ENCODE peak calls at places on chromosomes 5 and 9, in seven cellular contexts. A, H, S, I, J, L and Y are unnamed samples.

GRCh38 chr5:9212605-9213004 is 333.3 kb downstream of the SEMA5A start:
- DNase-seq in A (no peak), H (no peak), S (peak; percentile 52), I (no peak), J (no peak), L (no peak), Y (no peak)

GRCh38 chr5:80191991-80192398 is 63.9 kb downstream of the SERINC5 start:
- DNase-seq in A (no peak), H (no peak), S (no peak), I (peak; percentile 18), J (no peak), L (peak; percentile 81), Y (no peak)

GRCh38 chr9:35606138-35606504 is 1.1 kb downstream of the TESK1 start:
- DNase-seq in A (no peak), H (no peak), S (no peak), I (no peak), J (peak; percentile 18), L (no peak), Y (no peak)

GRCh38 chr5:143262393-143263174 is 140.9 kb downstream of the NR3C1 start:
- DNase-seq in A (no peak), H (no peak), S (peak; percentile 99), I (no peak), J (peak; percentile 92), L (no peak), Y (peak; percentile 66)

GRCh38 chr5:1494780-1495524 is 28.8 kb downstream of the LPCAT1 start:
- DNase-seq in A (no peak), H (no peak), S (no peak), I (no peak), J (no peak), L (no peak), Y (no peak)

GRCh38 chr5:132105688-132106087 is 32.1 kb downstream of the CSF2 start:
- DNase-seq in A (no peak), H (no peak), S (no peak), I (no peak), J (no peak), L (no peak), Y (no peak)

GRCh38 chr5:169610606-169611005 is 26.5 kb upstream of the DOCK2 start:
- DNase-seq in A (no peak), H (no peak), S (peak; percentile 39), I (no peak), J (no peak), L (no peak), Y (peak; percentile 66)

GRCh38 chr5:180602481-180603075 is 11.3 kb upstream of the SCGB3A1 start:
- DNase-seq in A (no peak), H (no peak), S (no peak), I (no peak), J (no peak), L (peak; percentile 29), Y (no peak)

GRCh38 chr9:127004946-127005769 is 90.6 kb downstream of the RALGPS1 start:
- DNase-seq in A (no peak), H (no peak), S (peak; percentile 51), I (no peak), J (peak; percentile 32), L (no peak), Y (peak; percentile 83)

GRCh38 chr5:9505215-9505614 is 40.7 kb downstream of the SEMA5A start:
- DNase-seq in A (no peak), H (no peak), S (peak; percentile 22), I (no peak), J (no peak), L (no peak), Y (no peak)

GRCh38 chr5:154390096-154390495 is 55.7 kb upstream of the SAP30L start:
- DNase-seq in A (no peak), H (no peak), S (peak; percentile 40), I (no peak), J (no peak), L (no peak), Y (no peak)

GRCh38 chr5:134878403-134878802 is 4.2 kb downstream of the TXNDC15 start:
- DNase-seq in A (no peak), H (no peak), S (no peak), I (no peak), J (no peak), L (no peak), Y (no peak)

GRCh38 chr5:117652640-117653280 is 1078.1 kb upstream of the SEMA6A start:
- DNase-seq in A (no peak), H (no peak), S (no peak), I (no peak), J (peak; percentile 16), L (no peak), Y (no peak)

GRCh38 chr9:136323420-136323819 is 3.9 kb upstream of the GPSM1 start:
- DNase-seq in A (no peak), H (no peak), S (no peak), I (no peak), J (no peak), L (no peak), Y (peak; percentile 76)

GRCh38 chr5:101473483-101473882 is 570.4 kb upstream of the ST8SIA4 start:
- DNase-seq in A (no peak), H (no peak), S (peak; percentile 12), I (no peak), J (peak; percentile 2), L (no peak), Y (no peak)

GRCh38 chr5:143205386-143205785 is 198.1 kb downstream of the NR3C1 start:
- DNase-seq in A (no peak), H (no peak), S (peak; percentile 94), I (no peak), J (peak; percentile 60), L (no peak), Y (peak; percentile 58)

GRCh38 chr5:172556262-172556661 is 84.8 kb upstream of the NEURL1B start:
- DNase-seq in A (no peak), H (no peak), S (peak; percentile 8), I (no peak), J (no peak), L (no peak), Y (peak; percentile 75)

GRCh38 chr5:116492016-116492623 is 82.5 kb downstream of the SEMA6A start:
- DNase-seq in A (no peak), H (no peak), S (peak; percentile 89), I (no peak), J (peak; percentile 93), L (no peak), Y (no peak)

GRCh38 chr5:55672477-55672911 is 39.6 kb downstream of the SLC38A9 start:
- DNase-seq in A (no peak), H (no peak), S (no peak), I (no peak), J (no peak), L (no peak), Y (no peak)

GRCh38 chr9:120374817-120375216 is 205.2 kb downstream of the CDK5RAP2 start:
- DNase-seq in A (no peak), H (no peak), S (no peak), I (no peak), J (no peak), L (no peak), Y (no peak)

GRCh38 chr9:21160178-21160577 is 6.3 kb downstream of the IFNA21 start:
- DNase-seq in A (no peak), H (no peak), S (no peak), I (peak; percentile 10), J (peak; percentile 44), L (no peak), Y (no peak)

GRCh38 chr5:40112875-40113274 is 566.8 kb upstream of the PTGER4 start:
- DNase-seq in A (no peak), H (no peak), S (no peak), I (no peak), J (no peak), L (no peak), Y (no peak)

DNA sequence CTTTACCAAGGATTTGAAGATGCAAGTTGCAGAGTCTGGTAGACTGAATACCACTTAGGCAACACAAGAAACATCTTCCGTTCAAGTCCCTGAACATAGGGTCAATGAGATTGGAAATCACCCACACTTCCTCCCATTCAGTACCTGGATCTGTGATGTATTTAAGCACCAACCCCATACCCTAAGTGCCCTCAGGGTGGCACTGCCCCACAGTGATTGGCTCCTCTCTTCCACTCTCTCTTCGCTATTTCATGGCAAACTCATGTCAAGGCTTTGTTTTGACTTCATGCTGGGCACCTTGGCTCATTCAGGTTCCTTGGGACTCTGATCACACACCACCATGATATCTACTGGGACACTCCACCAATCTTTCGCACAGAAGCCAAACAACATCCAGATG is 53.7 kb downstream of the GGTA1 start:
- DNase-seq in A (no peak), H (no peak), S (no peak), I (peak; percentile 37), J (no peak), L (no peak), Y (no peak)
- H3K4ac ChIP-seq in A (no peak overlapping the region), H (no peak overlapping the region), S (no peak overlapping the region), I (no peak overlapping the region), J (no peak overlapping the region), L (no peak overlapping the region), Y (no peak overlapping the region)

GRCh38 chr5:173578947-173579615 is 37.4 kb downstream of the BOD1 start:
- DNase-seq in A (no peak), H (no peak), S (no peak), I (no peak), J (no peak), L (no peak), Y (no peak)
- H3K4ac ChIP-seq in A (no peak overlapping the region), H (no peak overlapping the region), S (no peak overlapping the region), I (no peak overlapping the region), J (no peak overlapping the region), L (no peak overlapping the region), Y (no peak overlapping the region)

GRCh38 chr5:82341325-82341724 is 63.2 kb upstream of the RPS23 start:
- DNase-seq in A (no peak), H (no peak), S (no peak), I (no peak), J (no peak), L (no peak), Y (no peak)

GRCh38 chr5:82340799-82341198 is 62.6 kb upstream of the RPS23 start:
- DNase-seq in A (no peak), H (no peak), S (no peak), I (no peak), J (no peak), L (no peak), Y (no peak)

GRCh38 chr5:82336566-82337351 is 58.6 kb upstream of the RPS23 start:
- DNase-seq in A (no peak), H (no peak), S (no peak), I (no peak), J (no peak), L (no peak), Y (no peak)

GRCh38 chr5:82339744-82340143 is 61.6 kb upstream of the RPS23 start:
- DNase-seq in A (no peak), H (no peak), S (no peak), I (no peak), J (no peak), L (no peak), Y (no peak)

GRCh38 chr5:82338731-82339130 is 60.6 kb upstream of the RPS23 start:
- DNase-seq in A (no peak), H (no peak), S (no peak), I (no peak), J (no peak), L (no peak), Y (no peak)
- H3K4ac ChIP-seq in A (no peak overlapping the region), H (no peak overlapping the region), S (no peak overlapping the region), I (no peak overlapping the region), J (no peak overlapping the region), L (no peak overlapping the region), Y (no peak overlapping the region)

DNA sequence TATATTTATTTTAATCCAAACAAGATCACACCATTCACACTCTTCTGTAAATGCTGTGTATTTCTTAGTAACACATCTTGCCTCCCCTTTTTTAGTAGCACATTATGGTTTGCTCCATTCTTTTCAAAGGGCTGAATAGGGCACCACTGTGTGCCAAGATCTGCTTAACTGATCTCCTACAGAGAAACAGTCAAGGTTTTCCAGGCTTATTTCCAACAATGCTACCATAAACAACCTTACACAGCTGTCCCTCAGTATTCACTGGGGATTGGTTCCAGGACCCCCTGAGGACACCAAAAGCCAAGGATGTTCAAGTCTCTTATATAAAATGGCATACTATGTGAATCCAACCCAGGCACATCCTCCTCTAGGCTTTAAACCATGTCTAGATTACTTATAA is 16.5 kb downstream of the GOLM1 start:
- DNase-seq in A (no peak), H (no peak), S (no peak), I (no peak), J (no peak), L (no peak), Y (no peak)
- H3K4ac ChIP-seq in A (no peak overlapping the region), H (no peak overlapping the region), S (no peak overlapping the region), I (no peak overlapping the region), J (no peak overlapping the region), L (no peak overlapping the region), Y (no peak overlapping the region)